ENCODE peak calls at places on chromosomes 4 and X, in six cellular contexts. T, V, A, Q, U and K are unnamed samples.

GRCh38 chr4:3255611-3256186 is 6.7 kb downstream of the MSANTD1 start:
- DNase-seq in T (no peak), V (no peak), A (no peak), Q (peak), U (no peak), K (no peak)

GRCh38 chrX:107775734-107776511 is at the start of gene TSC22D3:
- DNase-seq in T (peak), V (peak), A (peak), Q (peak), U (peak), K (peak)

GRCh38 chr4:74451214-74451661 is 6.3 kb downstream of the AREG start:
- DNase-seq in T (peak), V (no peak), A (peak), Q (peak), U (peak), K (no peak)

GRCh38 chr4:119785963-119786362 is 157.4 kb upstream of the PDE5A start:
- DNase-seq in T (peak), V (no peak), A (peak), Q (no peak), U (peak), K (no peak)

GRCh38 chr4:134777626-134778025 is 576.0 kb upstream of the PABPC4L start:
- DNase-seq in T (peak), V (no peak), A (peak), Q (no peak), U (peak), K (no peak)

GRCh38 chr4:183332447-183332846 is 10.2 kb upstream of the CLDN24 start:
- DNase-seq in T (no peak), V (no peak), A (no peak), Q (peak), U (no peak), K (no peak)

GRCh38 chr4:73872331-73873108 is 3.3 kb downstream of the CXCL1 start:
- DNase-seq in T (peak), V (no peak), A (peak), Q (no peak), U (peak), K (no peak)

GRCh38 chr4:165874799-165875371 is 1.8 kb downstream of the TLL1 start:
- DNase-seq in T (no peak), V (no peak), A (no peak), Q (peak), U (peak), K (no peak)

GRCh38 chr4:70829492-70829891 is 10.2 kb downstream of the GRSF1 start:
- DNase-seq in T (no peak), V (no peak), A (no peak), Q (no peak), U (no peak), K (no peak)

GRCh38 chr4:1154523-1155182 is 17.7 kb downstream of the SPON2 start:
- DNase-seq in T (no peak), V (no peak), A (no peak), Q (no peak), U (no peak), K (no peak)

GRCh38 chr4:140609548-140610425 is 41.0 kb upstream of the UCP1 start:
- DNase-seq in T (peak), V (no peak), A (peak), Q (no peak), U (peak), K (peak)

GRCh38 chr4:66169341-66169740 is 499.1 kb upstream of the EPHA5 start:
- DNase-seq in T (peak), V (no peak), A (peak), Q (no peak), U (peak), K (peak)

GRCh38 chr4:128560754-128561495 is 248.6 kb upstream of the JADE1 start:
- DNase-seq in T (no peak), V (no peak), A (no peak), Q (no peak), U (peak), K (no peak)

GRCh38 chr4:87555751-87556619 is 26.8 kb upstream of the SPARCL1 start:
- DNase-seq in T (peak), V (no peak), A (peak), Q (no peak), U (no peak), K (no peak)

GRCh38 chr4:153488006-153488718 is 22.0 kb downstream of the TMEM131L start:
- DNase-seq in T (no peak), V (no peak), A (peak), Q (no peak), U (no peak), K (no peak)

GRCh38 chrX:31021537-31021936 is 50.3 kb downstream of the FTHL17 start:
- DNase-seq in T (no peak), V (no peak), A (peak), Q (no peak), U (no peak), K (no peak)

GRCh38 chr4:160372390-160372789 is 1269.5 kb downstream of the RAPGEF2 start:
- DNase-seq in T (no peak), V (no peak), A (no peak), Q (no peak), U (no peak), K (no peak)

GRCh38 chr4:155967098-155967497 is 13.4 kb upstream of the CTSO start:
- DNase-seq in T (no peak), V (no peak), A (peak), Q (no peak), U (no peak), K (no peak)

GRCh38 chrX:113048480-113048879 is 207.8 kb upstream of the AMOT start:
- DNase-seq in T (no peak), V (no peak), A (no peak), Q (no peak), U (no peak), K (no peak)

GRCh38 chr4:148062301-148062950 is 330.5 kb downstream of the ARHGAP10 start:
- DNase-seq in T (no peak), V (no peak), A (no peak), Q (peak), U (no peak), K (no peak)

GRCh38 chr4:155705664-155706063 is 39.0 kb downstream of the GUCY1A1 start:
- DNase-seq in T (peak), V (no peak), A (peak), Q (peak), U (peak), K (no peak)

GRCh38 chr4:128288689-128289106 is 1.1 kb upstream of the PGRMC2 start:
- DNase-seq in T (no peak), V (no peak), A (peak), Q (peak), U (peak), K (no peak)

GRCh38 chrX:22124098-22124497 is 92.0 kb downstream of the PHEX start:
- DNase-seq in T (no peak), V (no peak), A (no peak), Q (no peak), U (no peak), K (no peak)

GRCh38 chr4:118849867-118850812 is 14.2 kb upstream of the SEC24D start:
- DNase-seq in T (peak), V (no peak), A (peak), Q (no peak), U (peak), K (no peak)

GRCh38 chrX:12972239-12972638 is 2.7 kb upstream of the TMSB4X start:
- DNase-seq in T (no peak), V (no peak), A (no peak), Q (no peak), U (no peak), K (no peak)

GRCh38 chr4:10611673-10612072 is 72.9 kb downstream of the CLNK start:
- DNase-seq in T (peak), V (no peak), A (peak), Q (peak), U (peak), K (no peak)

GRCh38 chrX:77436271-77436670 is 10.9 kb upstream of the FGF16 start:
- DNase-seq in T (no peak), V (no peak), A (no peak), Q (no peak), U (no peak), K (no peak)

GRCh38 chr4:160247091-160247656 is 1144.3 kb downstream of the RAPGEF2 start:
- DNase-seq in T (no peak), V (no peak), A (no peak), Q (no peak), U (no peak), K (no peak)

GRCh38 chr4:71130827-71131603 is 137.6 kb downstream of the DCK start:
- DNase-seq in T (peak), V (no peak), A (peak), Q (no peak), U (peak), K (no peak)

GRCh38 chr4:128229458-128229805 is 58.2 kb downstream of the PGRMC2 start:
- DNase-seq in T (peak), V (no peak), A (peak), Q (no peak), U (no peak), K (no peak)

GRCh38 chrX:13837290-13837745 is 20.4 kb upstream of the GPM6B start:
- DNase-seq in T (no peak), V (peak), A (peak), Q (peak), U (peak), K (no peak)